ENCODE peak calls at places on chromosomes 5 and 9, in four cellular contexts. X, H, Q and G are unnamed samples.

GRCh38 chr9:68731857-68732256 is 26.8 kb downstream of the PIP5K1B start:
- DNase-seq in H (no peak), X (no peak), Q (no peak), G (no peak)

GRCh38 chr9:124972241-124972770 is 31.4 kb upstream of the GOLGA1 start:
- DNase-seq in Q (no peak), X (no peak), H (no peak), G (no peak)

GRCh38 chr9:124685217-124685616 is 85.9 kb downstream of the NR6A1 start:
- DNase-seq in Q (no peak), X (no peak), H (no peak), G (no peak)

GRCh38 chr9:5510360-5510931 is at the start of gene PDCD1LG2:
- DNase-seq in X (no peak), Q (no peak), H (no peak), G (no peak)

GRCh38 chr9:109604788-109605187 is 106.7 kb upstream of the PTPN3 start:
- DNase-seq in H (no peak), Q (no peak), X (no peak), G (no peak)

GRCh38 chr9:124271660-124272059 is 13.9 kb downstream of the NEK6 start:
- DNase-seq in X (no peak), H (no peak), Q (no peak), G (no peak)

GRCh38 chr5:145981612-145982571 is 45.5 kb downstream of the SH3RF2 start:
- DNase-seq in H (no peak), X (peak; percentile 79), Q (no peak), G (no peak)

GRCh38 chr5:73786043-73786831 is 160.2 kb downstream of the ARHGEF28 start:
- DNase-seq in X (no peak), H (no peak), Q (no peak), G (no peak)

GRCh38 chr5:160468576-160468975 is 46.9 kb downstream of the PTTG1 start:
- DNase-seq in H (no peak), X (no peak), Q (no peak), G (no peak)

GRCh38 chr9:92724528-92725265 is 39.9 kb downstream of the BICD2 start:
- DNase-seq in Q (peak; percentile 35), H (no peak), X (no peak), G (no peak)

GRCh38 chr9:110217656-110218099 is 9.7 kb upstream of the C9orf152 start:
- DNase-seq in Q (no peak), X (peak; percentile 52), H (no peak), G (no peak)

GRCh38 chr9:93280661-93281259 is 96.8 kb downstream of the WNK2 start:
- DNase-seq in X (no peak), H (no peak), Q (no peak), G (no peak)

GRCh38 chr5:87499478-87500410 is 87.0 kb upstream of the CCNH start:
- DNase-seq in H (no peak), X (no peak), Q (peak; percentile 44), G (no peak)

GRCh38 chr5:127813633-127814171 is 110.5 kb downstream of the CCDC192 start:
- DNase-seq in H (no peak), X (no peak), Q (no peak), G (peak; percentile 79)

GRCh38 chr9:7045361-7045760 is 287.6 kb downstream of the KDM4C start:
- DNase-seq in Q (no peak), X (no peak), H (no peak), G (no peak)

GRCh38 chr9:130780865-130781504 is 54.1 kb upstream of the ABL1 start:
- DNase-seq in Q (no peak), X (no peak), H (no peak), G (peak; percentile 62)

GRCh38 chr9:103287361-103287760 is 292.2 kb downstream of the CYLC2 start:
- DNase-seq in H (no peak), X (no peak), Q (no peak), G (no peak)

GRCh38 chr5:43115968-43116367 is 4.7 kb upstream of the ZNF131 start:
- DNase-seq in X (peak; percentile 17), H (no peak), Q (no peak), G (no peak)

GRCh38 chr9:6959275-6960000 is 201.7 kb downstream of the KDM4C start:
- DNase-seq in Q (no peak), X (no peak), H (no peak), G (no peak)

GRCh38 chr9:26710008-26710407 is 182.6 kb downstream of the CAAP1 start:
- DNase-seq in H (no peak), X (no peak), Q (no peak), G (no peak)

GRCh38 chr9:37283730-37284235 is 138.7 kb upstream of the GRHPR start:
- DNase-seq in Q (no peak), H (no peak), X (peak; percentile 4), G (no peak)

GRCh38 chr5:114305402-114306207 is 56.3 kb upstream of the KCNN2 start:
- DNase-seq in H (no peak), X (peak; percentile 1), Q (peak; percentile 50), G (no peak)

GRCh38 chr9:31023793-31024192 is 1360.7 kb upstream of the ACO1 start:
- DNase-seq in H (no peak), X (no peak), Q (no peak), G (no peak)

GRCh38 chr5:1925111-1926070 is 42.7 kb upstream of the IRX4 start:
- DNase-seq in H (no peak), X (no peak), Q (no peak), G (no peak)

GRCh38 chr9:91047529-91047928 is 245.9 kb downstream of the SYK start:
- DNase-seq in X (no peak), H (no peak), Q (no peak), G (no peak)

GRCh38 chr9:128211551-128212281 is 8.5 kb downstream of the DNM1 start:
- DNase-seq in X (no peak), H (no peak), Q (no peak), G (peak; percentile 75)

GRCh38 chr5:145407300-145408047 is 427.7 kb downstream of the PRELID2 start:
- DNase-seq in Q (no peak), X (no peak), H (no peak), G (no peak)

GRCh38 chr9:137022620-137023008 is 5.4 kb downstream of the ABCA2 start:
- DNase-seq in H (no peak), Q (no peak), X (no peak), G (no peak)

GRCh38 chr5:127386557-127386956 is 96.0 kb downstream of the MEGF10 start:
- DNase-seq in Q (no peak), H (no peak), X (peak; percentile 3), G (peak; percentile 3)

DNA sequence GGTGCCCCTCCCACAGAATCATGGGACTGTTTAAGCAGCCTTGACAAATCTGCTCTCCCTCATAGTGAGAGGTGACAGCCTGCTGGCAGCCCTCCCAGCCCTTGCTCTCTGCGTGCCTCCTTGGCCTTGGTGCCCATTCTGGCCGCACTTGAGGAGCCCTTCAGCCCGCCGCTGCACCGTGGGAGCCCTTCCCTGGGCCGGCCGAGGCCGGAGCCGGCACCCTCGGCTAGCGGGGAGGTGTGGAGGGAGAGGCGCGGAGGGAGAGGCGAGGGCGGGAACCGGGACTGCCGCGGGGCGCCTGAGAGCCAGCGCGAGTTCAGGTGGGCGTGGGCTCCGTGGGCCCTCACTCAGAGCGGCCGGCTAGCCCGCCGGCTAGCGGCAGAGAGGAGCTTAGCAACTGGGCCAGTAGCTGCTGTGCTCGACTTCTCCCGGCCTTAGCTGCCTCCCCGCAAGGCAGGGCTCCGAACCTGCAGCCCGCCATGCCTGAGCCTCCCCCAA is 125.9 kb upstream of the MYO10 start:
- DNase-seq in Q (no peak), H (no peak), X (no peak), G (peak; percentile 52)
- TF ChIP-seq JUN in Q (no peak), H (no peak), X (no peak), G (peak; percentile 38)

GRCh38 chr5:83554686-83555085 is 83.1 kb downstream of the VCAN start:
- DNase-seq in X (no peak), H (no peak), Q (no peak), G (no peak)
- H3K4me3 ChIP-seq in X (no peak overlapping the region), H (no peak overlapping the region), Q (no peak overlapping the region), G (no peak overlapping the region)

GRCh38 chr5:152527358-152528048 is 122.4 kb upstream of the NMUR2 start:
- DNase-seq in H (no peak), Q (no peak), X (no peak), G (no peak)

GRCh38 chr5:152529456-152529855 is 124.4 kb upstream of the NMUR2 start:
- DNase-seq in H (no peak), Q (no peak), X (no peak), G (no peak)

GRCh38 chr5:152532714-152533113 is 127.6 kb upstream of the NMUR2 start:
- DNase-seq in H (peak; percentile 10), Q (no peak), X (peak; percentile 33), G (peak; percentile 66)
- TF ChIP-seq USF2 in H (no peak), Q (no peak), X (no peak), G (no peak)

DNA sequence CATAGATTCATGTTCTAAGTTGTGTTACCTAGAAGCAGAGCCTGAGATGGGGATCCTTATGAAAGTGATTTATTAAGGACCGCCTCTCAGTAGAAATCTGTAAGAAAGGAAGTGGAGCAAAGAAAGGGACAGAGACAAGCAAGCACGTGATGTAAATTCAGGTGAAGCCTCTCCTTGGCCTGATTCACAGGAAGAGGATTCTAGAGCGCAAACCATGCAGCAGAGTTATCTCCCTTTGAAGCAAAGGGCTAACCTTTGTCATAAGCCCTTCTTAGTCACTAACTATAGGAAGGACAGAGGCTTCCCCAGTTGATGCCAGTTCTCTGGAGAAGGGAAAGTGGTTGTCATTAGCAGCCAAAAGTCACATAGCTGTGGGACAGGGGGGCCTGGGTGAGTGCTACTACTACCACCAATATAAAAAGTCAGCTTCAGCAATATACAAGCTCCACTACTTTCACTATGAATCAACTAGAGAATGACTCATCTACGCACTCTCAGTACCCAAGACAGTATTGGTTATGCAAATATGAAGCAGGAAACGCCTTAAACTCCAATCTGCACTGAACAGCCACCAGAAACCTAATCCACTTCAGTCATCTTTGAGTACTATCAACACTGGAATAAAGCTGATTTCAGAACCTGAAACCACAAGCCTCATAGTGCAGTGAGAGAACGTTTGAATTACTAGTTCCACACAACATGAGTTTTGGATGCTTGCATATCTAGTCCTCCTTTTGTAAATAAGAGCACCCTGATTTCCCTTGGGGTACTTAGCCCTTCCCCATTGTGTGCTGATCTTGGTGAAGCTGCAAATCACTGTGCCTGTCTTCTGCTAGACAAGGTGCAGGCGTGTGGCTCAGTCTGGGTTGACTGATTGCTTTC is 162.7 kb downstream of the ZNF608 start:
- DNase-seq in X (peak; percentile 65), H (peak; percentile 28), Q (no peak), G (peak; percentile 64)
- TF ChIP-seq JUN in X (no peak), H (no peak), Q (no peak), G (no peak)